ENCODE peak calls at places on chromosomes 2 and 18, in five cellular contexts. H, X, W, R and I are unnamed samples.

GRCh38 chr2:30565860-30566358 is 118.9 kb downstream of the LCLAT1 start:
- DNase-seq in H (peak; percentile 11), X (no peak), W (peak; percentile 43), R (no peak), I (no peak)

GRCh38 chr18:26655614-26656400 is 107.5 kb upstream of the KCTD1 start:
- DNase-seq in H (no peak), X (peak; percentile 56), W (peak; percentile 75), R (no peak), I (no peak)

GRCh38 chr2:120797421-120798289 is 62.0 kb downstream of the GLI2 start:
- DNase-seq in H (no peak), X (no peak), W (peak; percentile 47), R (no peak), I (no peak)

GRCh38 chr2:218780851-218781690 is 876 bp upstream of the CYP27A1 start:
- DNase-seq in H (no peak), X (no peak), W (peak; percentile 3), R (no peak), I (no peak)

GRCh38 chr18:55699233-55699765 is 111.3 kb upstream of the TCF4 start:
- DNase-seq in H (no peak), X (no peak), W (peak; percentile 5), R (no peak), I (no peak)

GRCh38 chr2:26245231-26245732 is 543 bp downstream of the HADHB start:
- DNase-seq in H (peak; percentile 39), X (no peak), W (peak; percentile 74), R (no peak), I (no peak)

GRCh38 chr2:9941196-9941995 is 10.1 kb upstream of the GRHL1 start:
- DNase-seq in H (no peak), X (no peak), W (peak; percentile 86), R (peak; percentile 49), I (no peak)

GRCh38 chr2:133486706-133487305 is 81.5 kb downstream of the NCKAP5 start:
- DNase-seq in H (no peak), X (no peak), W (no peak), R (no peak), I (no peak)

GRCh38 chr2:54895735-54896134 is 154.5 kb downstream of the RTN4 start:
- DNase-seq in H (no peak), X (no peak), W (peak; percentile 57), R (peak; percentile 15), I (no peak)

GRCh38 chr2:235773188-235773928 is 279.5 kb downstream of the AGAP1 start:
- DNase-seq in H (no peak), X (no peak), W (no peak), R (no peak), I (no peak)

GRCh38 chr2:237137626-237138323 is 52.1 kb downstream of the COPS8 start:
- DNase-seq in H (no peak), X (no peak), W (no peak), R (no peak), I (no peak)

GRCh38 chr2:215758691-215759090 is 254.7 kb downstream of the MREG start:
- DNase-seq in H (no peak), X (no peak), W (peak; percentile 82), R (no peak), I (no peak)

GRCh38 chr2:30807249-30807648 is at the start of gene CAPN13:
- DNase-seq in H (no peak), X (no peak), W (no peak), R (no peak), I (peak; percentile 93)

GRCh38 chr18:11807233-11807632 is 44.0 kb upstream of the CHMP1B start:
- DNase-seq in H (no peak), X (no peak), W (no peak), R (no peak), I (no peak)

GRCh38 chr18:31487251-31488015 is 10.5 kb upstream of the DSG2 start:
- DNase-seq in H (no peak), X (no peak), W (peak; percentile 88), R (peak; percentile 69), I (no peak)

GRCh38 chr18:50071393-50071792 is 123.6 kb downstream of the MYO5B start:
- DNase-seq in H (no peak), X (no peak), W (no peak), R (no peak), I (no peak)

GRCh38 chr2:120709608-120710041 is 26.0 kb upstream of the GLI2 start:
- DNase-seq in H (no peak), X (no peak), W (no peak), R (no peak), I (no peak)

GRCh38 chr18:49854681-49855080 is 41.3 kb upstream of the ACAA2 start:
- DNase-seq in H (no peak), X (no peak), W (no peak), R (no peak), I (no peak)

GRCh38 chr2:127576433-127577207 is 41.1 kb downstream of the MYO7B start:
- DNase-seq in H (no peak), X (no peak), W (peak; percentile 97), R (no peak), I (no peak)

GRCh38 chr2:198662916-198663315 is 794.8 kb downstream of the SATB2 start:
- DNase-seq in H (no peak), X (no peak), W (peak; percentile 11), R (no peak), I (no peak)

GRCh38 chr2:95525294-95526035 is 40.9 kb upstream of the TRIM43B start:
- DNase-seq in H (no peak), X (no peak), W (peak; percentile 35), R (no peak), I (no peak)

GRCh38 chr2:501130-501529 is 176.1 kb downstream of the TMEM18 start:
- DNase-seq in H (no peak), X (no peak), W (peak; percentile 1), R (no peak), I (no peak)

GRCh38 chr2:149725234-149725633 is 137.7 kb upstream of the MMADHC start:
- DNase-seq in H (no peak), X (no peak), W (no peak), R (no peak), I (no peak)

GRCh38 chr2:241739651-241740050 is 5.2 kb downstream of the D2HGDH start:
- DNase-seq in H (peak; percentile 45), X (no peak), W (peak; percentile 76), R (peak; percentile 13), I (no peak)

GRCh38 chr18:10285283-10285640 is 169.2 kb upstream of the APCDD1 start:
- DNase-seq in H (no peak), X (no peak), W (no peak), R (no peak), I (no peak)

GRCh38 chr2:130865401-130865800 is 28.7 kb downstream of the ARHGEF4 start:
- DNase-seq in H (no peak), X (no peak), W (no peak), R (no peak), I (no peak)

GRCh38 chr18:45014047-45014501 is 333.4 kb downstream of the SETBP1 start:
- DNase-seq in H (no peak), X (no peak), W (peak; percentile 89), R (peak; percentile 82), I (no peak)